ENCODE peak calls at places on chromosome 3, in six cellular contexts. O is GM12878, B is SK-N-SH, Y is GM12891, W is K562, V is HepG2. A is an unnamed sample.
A peak's percentile ranks its signal among the peaks of the same experiment; 100 is the strongest.

GRCh38 chr3:109353057-109353456 is 15.7 kb upstream of the DPPA4 start:
- DNase-seq in W (no peak), Y (no peak), O (no peak), V (no peak), B (no peak), A (no peak)

GRCh38 chr3:10946526-10946925 is 46.0 kb upstream of the SLC6A1 start:
- DNase-seq in B (no peak), W (no peak), V (no peak), Y (no peak), O (no peak), A (no peak)

GRCh38 chr3:186084264-186084663 is 24.6 kb downstream of the ETV5 start:
- DNase-seq in O (no peak), V (no peak), B (no peak), Y (no peak), W (no peak), A (no peak)

GRCh38 chr3:187920871-187921270 is 175.6 kb upstream of the BCL6 start:
- DNase-seq in B (no peak), W (no peak), V (no peak), O (no peak), Y (no peak), A (no peak)

GRCh38 chr3:107067421-107067820 is 309.8 kb upstream of the CCDC54 start:
- DNase-seq in V (no peak), B (no peak), W (no peak), Y (no peak), O (no peak), A (no peak)

GRCh38 chr3:2099028-2099671 is 484 bp downstream of the CNTN4 start:
- DNase-seq in V (no peak), W (no peak), O (no peak), B (peak; percentile 65), Y (peak; percentile 6), A (no peak)

GRCh38 chr3:157494581-157495281 is 8.5 kb downstream of the VEPH1 start:
- DNase-seq in W (no peak), V (no peak), Y (no peak), O (no peak), B (no peak), A (no peak)

GRCh38 chr3:133992951-133993595 is 36.7 kb downstream of the SLCO2A1 start:
- DNase-seq in B (no peak), W (no peak), O (no peak), Y (no peak), V (no peak), A (no peak)

GRCh38 chr3:122092460-122093165 is 37.5 kb downstream of the CD86 start:
- DNase-seq in B (no peak), V (no peak), O (no peak), Y (no peak), W (peak; percentile 28), A (no peak)

GRCh38 chr3:187368765-187369450 is 723 bp downstream of the RTP4 start:
- DNase-seq in Y (no peak), V (no peak), W (no peak), B (no peak), O (no peak), A (peak; percentile 19)

GRCh38 chr3:124149774-124150173 is 157.8 kb upstream of the ROPN1 start:
- DNase-seq in W (no peak), B (no peak), O (no peak), V (no peak), Y (no peak), A (no peak)

GRCh38 chr3:49177073-49177472 is 5.7 kb downstream of the KLHDC8B start:
- DNase-seq in B (no peak), Y (no peak), V (no peak), O (no peak), W (no peak), A (no peak)

GRCh38 chr3:32238027-32238815 is at the start of gene CMTM8:
- DNase-seq in O (no peak), W (peak; percentile 14), B (peak; percentile 90), V (peak; percentile 69), Y (peak; percentile 49), A (peak; percentile 39)

GRCh38 chr3:139251529-139251928 is 92.3 kb upstream of the MRPS22 start:
- DNase-seq in Y (no peak), O (no peak), V (peak; percentile 21), W (no peak), B (no peak), A (no peak)

GRCh38 chr3:192332386-192333291 is 394.7 kb downstream of the FGF12 start:
- DNase-seq in O (no peak), V (no peak), W (no peak), B (no peak), Y (no peak), A (no peak)

GRCh38 chr3:163971861-163972260 is 1106.4 kb downstream of the SI start:
- DNase-seq in O (no peak), Y (no peak), B (no peak), V (no peak), W (no peak), A (no peak)

GRCh38 chr3:52512105-52512504 is 17.0 kb downstream of the STAB1 start:
- DNase-seq in B (no peak), O (no peak), W (no peak), Y (no peak), V (no peak), A (no peak)

GRCh38 chr3:128625409-128625945 is 25.1 kb downstream of the RPN1 start:
- DNase-seq in O (no peak), V (no peak), B (no peak), W (no peak), Y (no peak), A (no peak)

GRCh38 chr3:102595057-102595456 is 160.2 kb downstream of the ZPLD1 start:
- DNase-seq in O (no peak), B (no peak), Y (no peak), W (no peak), V (no peak), A (no peak)

GRCh38 chr3:170055209-170055608 is 17.4 kb downstream of the GPR160 start:
- DNase-seq in Y (no peak), B (no peak), O (peak; percentile 63), V (no peak), W (no peak), A (peak; percentile 29)

GRCh38 chr3:101940521-101940992 is 91.2 kb downstream of the NFKBIZ start:
- DNase-seq in V (no peak), W (peak; percentile 65), B (peak; percentile 64), O (no peak), Y (no peak), A (no peak)

GRCh38 chr3:127707777-127708438 is 35.2 kb downstream of the ABTB1 start:
- DNase-seq in O (no peak), Y (no peak), W (no peak), V (no peak), B (no peak), A (no peak)

GRCh38 chr3:143070977-143071551 is 48.5 kb upstream of the CHST2 start:
- DNase-seq in Y (no peak), W (no peak), B (no peak), O (no peak), V (peak; percentile 24), A (no peak)

GRCh38 chr3:16151109-16151508 is 23.4 kb upstream of the GALNT15 start:
- DNase-seq in O (no peak), Y (no peak), V (no peak), W (peak; percentile 34), B (no peak), A (no peak)

GRCh38 chr3:107598926-107599754 is 76.4 kb downstream of the BBX start:
- DNase-seq in W (peak; percentile 10), O (peak; percentile 59), B (peak; percentile 36), V (peak; percentile 65), Y (no peak), A (no peak)

GRCh38 chr3:188365184-188365583 is 211.2 kb downstream of the LPP start:
- DNase-seq in B (no peak), Y (no peak), V (no peak), O (no peak), W (no peak), A (no peak)

GRCh38 chr3:176737480-176738147 is 459.7 kb downstream of the TBL1XR1 start:
- DNase-seq in Y (no peak), V (no peak), B (no peak), O (no peak), W (no peak), A (no peak)
- TF ChIP-seq POLR2AphosphoS5 in Y (no peak), V (no peak), B (no peak), O (no peak), W (no peak), A (no peak)

GRCh38 chr3:194025119-194025518 is 110.8 kb upstream of the HES1 start:
- DNase-seq in O (no peak), W (no peak), B (no peak), V (no peak), Y (no peak), A (no peak)
- TF ChIP-seq TAF1 in O (no peak), W (no peak), B (no peak), V (no peak), Y (no peak), A (no peak)

DNA sequence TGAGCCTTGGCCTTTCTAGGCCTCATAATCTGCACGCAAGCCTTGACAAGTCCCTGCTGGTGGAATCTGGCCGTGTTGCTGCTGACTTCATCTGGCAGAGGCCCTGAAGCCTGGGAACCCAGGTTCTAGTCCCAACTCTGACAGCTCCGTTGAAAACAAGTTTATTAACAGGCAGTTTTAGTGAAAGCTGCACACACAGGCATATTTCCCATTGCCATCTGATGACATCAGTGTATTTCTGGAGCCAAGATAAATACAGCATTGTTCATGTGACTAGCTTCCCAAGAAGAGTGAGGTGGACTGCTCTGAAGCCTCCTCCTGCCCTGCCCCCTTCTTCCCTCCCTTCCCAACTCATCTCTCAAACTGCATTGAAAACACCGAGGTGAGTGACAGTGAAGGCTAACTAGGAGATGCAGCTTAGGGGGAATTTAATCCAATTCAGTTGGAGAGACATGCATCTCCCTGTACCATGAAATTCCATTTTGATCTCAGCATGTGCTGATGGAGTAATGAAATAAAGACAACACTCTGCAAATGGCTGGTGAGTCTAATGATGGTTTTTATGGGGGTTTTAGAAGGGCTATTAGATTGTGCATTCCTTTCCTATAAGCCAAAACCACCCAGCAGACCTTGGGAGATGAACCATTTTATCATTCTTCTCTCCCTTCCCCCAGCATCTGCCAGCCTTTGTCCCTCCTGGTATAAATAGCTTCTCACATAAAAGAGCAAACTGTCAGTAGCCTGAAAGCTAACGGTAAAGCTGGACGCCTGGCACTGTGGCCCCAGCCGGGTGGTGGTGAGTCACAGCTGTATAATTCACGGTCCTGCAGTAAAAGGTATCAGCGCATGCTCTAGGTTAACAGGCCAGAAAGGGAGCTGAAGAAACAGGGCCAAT is 38.0 kb downstream of the PRICKLE2 start:
- DNase-seq in O (no peak), V (peak; percentile 64), B (no peak), W (no peak), Y (no peak), A (no peak)
- TF ChIP-seq POLR2AphosphoS5 in O (no peak), V (no peak), B (peak; percentile 80), W (no peak), Y (no peak), A (no peak)

GRCh38 chr3:126685041-126685440 is 19.0 kb upstream of the CHCHD6 start:
- DNase-seq in O (no peak), W (no peak), B (no peak), V (no peak), Y (no peak), A (no peak)
- TF ChIP-seq TAF1 in O (no peak), W (no peak), B (no peak), V (no peak), Y (no peak), A (no peak)

GRCh38 chr3:5217824-5218595 is 30.5 kb downstream of the EDEM1 start:
- DNase-seq in V (no peak), B (no peak), O (no peak), Y (no peak), W (no peak), A (no peak)
- TF ChIP-seq POLR2AphosphoS5 in V (no peak), B (no peak), O (peak; percentile 58), Y (no peak), W (no peak), A (no peak)